ENCODE peak calls at places on chromosomes 13 and 19, in five cellular contexts. I, K, X, J and A are unnamed samples.
A peak's percentile ranks its signal among the peaks of the same experiment; 100 is the strongest.

GRCh38 chr13:32019612-32020233 is 11.9 kb upstream of the FRY start:
- DNase-seq in I (peak; percentile 59), K (peak; percentile 81), X (no peak), J (peak; percentile 43), A (peak; percentile 71)

GRCh38 chr13:113816925-113817859 is 46.7 kb downstream of the GAS6 start:
- DNase-seq in I (peak; percentile 91), K (peak; percentile 83), X (peak; percentile 60), J (peak; percentile 68), A (peak; percentile 70)

GRCh38 chr19:38543807-38544568 is 73.8 kb downstream of the MAP4K1 start:
- DNase-seq in I (peak; percentile 82), K (peak; percentile 86), X (peak; percentile 90), J (no peak), A (peak; percentile 88)

GRCh38 chr19:16951529-16951928 is 62.7 kb downstream of the F2RL3 start:
- DNase-seq in I (no peak), K (peak; percentile 8), X (no peak), J (no peak), A (no peak)

GRCh38 chr19:52993342-52994178 is 20.2 kb upstream of the ERVV-1 start:
- DNase-seq in I (peak; percentile 81), K (peak; percentile 66), X (peak; percentile 86), J (peak; percentile 87), A (peak; percentile 78)

GRCh38 chr19:49691243-49692101 is 556 bp downstream of the CPT1C start:
- DNase-seq in I (peak; percentile 78), K (peak; percentile 70), X (no peak), J (peak; percentile 80), A (peak; percentile 74)

GRCh38 chr19:5071579-5071978 is 102.7 kb downstream of the KDM4B start:
- DNase-seq in I (no peak), K (no peak), X (no peak), J (no peak), A (no peak)

GRCh38 chr13:101417043-101417406 is 717 bp upstream of the NALCN start:
- DNase-seq in I (no peak), K (peak; percentile 84), X (no peak), J (no peak), A (peak; percentile 56)

GRCh38 chr13:25468330-25469178 is 96.8 kb downstream of the ATP8A2 start:
- DNase-seq in I (peak; percentile 82), K (no peak), X (no peak), J (peak; percentile 54), A (no peak)

GRCh38 chr13:36979361-36980040 is 19.6 kb downstream of the ALG5 start:
- DNase-seq in I (no peak), K (peak; percentile 82), X (no peak), J (no peak), A (peak; percentile 36)

GRCh38 chr13:29129616-29130015 is 309.5 kb downstream of the MTUS2 start:
- DNase-seq in I (no peak), K (no peak), X (no peak), J (no peak), A (no peak)

GRCh38 chr19:8617984-8618383 is 7.5 kb upstream of the ADAMTS10 start:
- DNase-seq in I (no peak), K (no peak), X (no peak), J (no peak), A (no peak)

GRCh38 chr13:67971291-67971690 is 741.2 kb upstream of the PCDH9 start:
- DNase-seq in I (no peak), K (no peak), X (no peak), J (no peak), A (no peak)

GRCh38 chr13:30810261-30810701 is 74.9 kb downstream of the ALOX5AP start:
- DNase-seq in I (no peak), K (no peak), X (no peak), J (no peak), A (peak; percentile 43)

GRCh38 chr13:92461831-92462230 is 764.8 kb upstream of the GPC6 start:
- DNase-seq in I (no peak), K (no peak), X (no peak), J (no peak), A (no peak)

GRCh38 chr13:114056205-114057013 is 76.0 kb downstream of the RASA3 start:
- DNase-seq in I (no peak), K (no peak), X (no peak), J (no peak), A (no peak)

GRCh38 chr13:105804561-105805190 is 730.8 kb downstream of the EFNB2 start:
- DNase-seq in I (no peak), K (peak; percentile 59), X (no peak), J (no peak), A (peak; percentile 62)

GRCh38 chr13:32246468-32246867 is 68.7 kb downstream of the ZAR1L start:
- DNase-seq in I (peak; percentile 84), K (peak; percentile 76), X (peak; percentile 54), J (peak; percentile 60), A (peak; percentile 78)

GRCh38 chr13:94640676-94641075 is 39.0 kb downstream of the GPR180 start:
- DNase-seq in I (no peak), K (peak; percentile 34), X (no peak), J (no peak), A (peak; percentile 29)

GRCh38 chr13:111961793-111962192 is 105.2 kb upstream of the SOX1 start:
- DNase-seq in I (no peak), K (no peak), X (no peak), J (no peak), A (no peak)

GRCh38 chr19:39858541-39858940 is 12.4 kb upstream of the FBL start:
- DNase-seq in I (peak; percentile 91), K (peak; percentile 63), X (no peak), J (no peak), A (no peak)

GRCh38 chr19:6564393-6564792 is 26.6 kb downstream of the CD70 start:
- DNase-seq in I (no peak), K (no peak), X (no peak), J (no peak), A (no peak)

GRCh38 chr13:21674271-21675009 is 3.6 kb downstream of the FGF9 start:
- DNase-seq in I (peak; percentile 40), K (no peak), X (no peak), J (peak; percentile 39), A (no peak)

GRCh38 chr19:46766569-46767317 is 20.5 kb upstream of the STRN4 start:
- DNase-seq in I (peak; percentile 78), K (no peak), X (no peak), J (no peak), A (no peak)

GRCh38 chr13:33697936-33698335 is 120.0 kb upstream of the RFC3 start:
- DNase-seq in I (no peak), K (no peak), X (peak; percentile 4), J (no peak), A (no peak)

GRCh38 chr19:50838239-50838638 is 4.9 kb upstream of the KLK15 start:
- DNase-seq in I (no peak), K (no peak), X (no peak), J (no peak), A (peak; percentile 2)

GRCh38 chr19:50835785-50836542 is 2.6 kb upstream of the KLK15 start:
- DNase-seq in I (peak; percentile 81), K (peak; percentile 45), X (peak; percentile 25), J (peak; percentile 71), A (peak; percentile 67)

GRCh38 chr19:50837300-50837699 is 3.9 kb upstream of the KLK15 start:
- DNase-seq in I (no peak), K (no peak), X (no peak), J (no peak), A (no peak)

GRCh38 chr19:50835103-50835784 is 1.9 kb upstream of the KLK15 start:
- DNase-seq in I (no peak), K (no peak), X (no peak), J (no peak), A (peak; percentile 29)

GRCh38 chr19:50836543-50837195 is 3.3 kb upstream of the KLK15 start:
- DNase-seq in I (no peak), K (no peak), X (no peak), J (no peak), A (no peak)
- H4K91ac ChIP-seq in I (no peak overlapping the region), K (no peak overlapping the region), X (no peak overlapping the region), J (no peak overlapping the region), A (peak overlapping the region; percentile 39)

DNA sequence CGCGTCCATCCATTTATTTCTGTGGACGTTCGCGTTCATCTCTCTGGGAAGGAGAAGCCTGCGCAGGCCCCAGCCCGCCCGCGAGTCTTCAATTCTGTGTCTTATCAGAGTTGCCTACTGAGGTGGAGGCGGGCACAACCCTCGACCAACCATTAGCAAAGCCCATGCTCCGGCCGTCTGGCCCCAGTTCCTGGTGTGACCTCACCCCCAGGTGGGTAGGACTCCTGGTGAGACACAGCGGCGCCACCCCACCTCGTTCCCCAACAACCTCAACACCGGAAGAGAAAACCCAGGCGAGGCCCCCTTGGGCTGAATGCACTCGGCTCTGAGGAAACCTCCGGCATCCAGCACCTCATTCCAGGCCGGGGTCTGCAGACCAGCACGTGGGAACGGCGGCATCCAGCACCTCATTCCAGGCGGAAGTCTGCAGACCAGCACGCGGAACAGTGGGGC is 14.7 kb downstream of the ZNF787 start:
- DNase-seq in I (no peak), K (no peak), X (no peak), J (no peak), A (no peak)
- H4K8ac ChIP-seq in I (no peak overlapping the region), K (no peak overlapping the region), X (no peak overlapping the region), J (no peak overlapping the region), A (peak overlapping the region; percentile 47)

DNA sequence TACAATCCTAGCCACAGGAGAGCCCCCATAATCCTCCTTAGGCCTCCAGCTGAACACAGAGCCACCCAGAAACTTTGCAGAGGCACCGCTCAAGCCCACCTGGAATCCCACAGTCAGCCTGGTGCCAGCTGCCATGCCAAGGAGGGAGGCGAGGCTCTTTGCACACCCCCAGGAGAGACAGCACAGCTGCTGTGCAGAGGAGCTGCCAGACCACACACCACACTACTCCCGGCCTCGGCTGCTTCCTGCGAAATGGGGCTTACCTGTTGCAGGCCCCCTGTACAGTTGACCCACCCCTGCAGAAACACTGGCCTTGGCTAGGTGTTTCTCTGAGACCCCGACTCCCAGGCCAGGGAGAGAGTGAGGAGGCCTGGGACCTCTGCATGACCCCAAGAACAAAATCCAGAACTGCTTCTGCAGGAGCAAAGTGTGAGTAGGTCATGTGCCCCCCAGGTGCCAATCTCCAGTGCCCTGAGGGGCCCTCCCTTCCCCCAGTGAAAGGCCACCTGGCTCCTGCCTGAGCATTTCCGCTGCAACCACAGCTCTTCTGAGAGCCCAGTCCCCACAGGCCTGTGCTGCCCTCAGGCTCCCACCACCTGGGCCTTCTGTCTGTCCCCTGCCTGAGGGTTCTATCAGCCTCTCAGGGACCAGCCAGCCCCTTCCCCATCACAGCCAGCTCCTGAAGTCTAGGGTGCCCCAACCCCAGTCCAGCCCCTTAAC is 580.4 kb downstream of the UQCRFS1 start:
- DNase-seq in I (no peak), K (no peak), X (no peak), J (no peak), A (no peak)
- H4K91ac ChIP-seq in I (no peak overlapping the region), K (no peak overlapping the region), X (no peak overlapping the region), J (no peak overlapping the region), A (no peak overlapping the region)

DNA sequence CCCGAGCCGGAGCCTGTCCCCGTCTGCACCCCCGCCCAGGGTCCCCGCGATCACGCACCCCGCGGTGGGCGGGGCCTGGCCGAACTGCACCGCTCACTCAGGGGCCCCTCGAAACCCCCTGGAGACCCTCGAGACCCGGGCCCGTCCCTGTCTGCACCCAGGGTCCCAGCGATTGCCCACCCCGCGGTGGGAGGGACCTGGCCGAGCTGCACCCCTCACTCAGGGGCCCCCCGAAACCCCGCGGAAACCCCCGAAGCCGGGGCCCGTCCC is 523 bp downstream of the LMNB2 start:
- DNase-seq in I (no peak), K (no peak), X (no peak), J (no peak), A (no peak)
- H4K8ac ChIP-seq in I (no peak overlapping the region), K (peak overlapping the region; percentile 52), X (peak overlapping the region; percentile 86), J (no peak overlapping the region), A (no peak overlapping the region)